ENCODE peak calls at places on chromosomes 11 and 22, in five cellular contexts. Y, L, F, N and T are unnamed samples.

GRCh38 chr22:38176170-38176741 is 5.4 kb downstream of the PLA2G6 start:
- DNase-seq in Y (peak; percentile 74), L (peak; percentile 98), F (no peak), N (peak; percentile 87), T (peak; percentile 95)

GRCh38 chr22:22887621-22888503 is at the start of gene IGLL5:
- DNase-seq in Y (no peak), L (no peak), F (no peak), N (no peak), T (no peak)

GRCh38 chr11:118277312-118277711 is 13.2 kb upstream of the MPZL2 start:
- DNase-seq in Y (no peak), L (peak; percentile 36), F (peak; percentile 44), N (no peak), T (no peak)

GRCh38 chr11:34613015-34613414 is 7.9 kb upstream of the EHF start:
- DNase-seq in Y (no peak), L (no peak), F (no peak), N (no peak), T (no peak)

GRCh38 chr11:111352935-111353695 is 26.0 kb downstream of the POU2AF1 start:
- DNase-seq in Y (no peak), L (no peak), F (no peak), N (peak; percentile 89), T (no peak)

GRCh38 chr11:304915-305833 is 2.4 kb upstream of the IFITM2 start:
- DNase-seq in Y (peak; percentile 64), L (peak; percentile 79), F (no peak), N (peak; percentile 88), T (peak; percentile 71)

GRCh38 chr11:12111482-12112149 is 1.2 kb downstream of the MICAL2 start:
- DNase-seq in Y (no peak), L (peak; percentile 46), F (no peak), N (peak; percentile 44), T (no peak)

GRCh38 chr11:66418168-66418985 is 2.5 kb upstream of the NPAS4 start:
- DNase-seq in Y (peak; percentile 94), L (peak; percentile 97), F (peak; percentile 48), N (peak; percentile 93), T (peak; percentile 82)

GRCh38 chr11:35419713-35420333 is 465 bp upstream of the SLC1A2 start:
- DNase-seq in Y (no peak), L (no peak), F (no peak), N (no peak), T (no peak)

GRCh38 chr22:42548597-42549328 is 5.0 kb upstream of the SERHL2 start:
- DNase-seq in Y (no peak), L (no peak), F (no peak), N (no peak), T (no peak)

GRCh38 chr22:42549329-42550060 is 4.3 kb upstream of the SERHL2 start:
- DNase-seq in Y (no peak), L (no peak), F (no peak), N (no peak), T (no peak)

GRCh38 chr22:42553475-42554361 is at the start of gene SERHL2:
- DNase-seq in Y (peak; percentile 92), L (peak; percentile 55), F (no peak), N (peak; percentile 89), T (peak; percentile 93)
- H3K4me3 ChIP-seq in Y (no peak within 1 kb of the TSS), L (peak within 1 kb of the TSS; percentile 72), F (no peak within 1 kb of the TSS), N (peak within 1 kb of the TSS; percentile 51), T (peak within 1 kb of the TSS; percentile 18)

DNA sequence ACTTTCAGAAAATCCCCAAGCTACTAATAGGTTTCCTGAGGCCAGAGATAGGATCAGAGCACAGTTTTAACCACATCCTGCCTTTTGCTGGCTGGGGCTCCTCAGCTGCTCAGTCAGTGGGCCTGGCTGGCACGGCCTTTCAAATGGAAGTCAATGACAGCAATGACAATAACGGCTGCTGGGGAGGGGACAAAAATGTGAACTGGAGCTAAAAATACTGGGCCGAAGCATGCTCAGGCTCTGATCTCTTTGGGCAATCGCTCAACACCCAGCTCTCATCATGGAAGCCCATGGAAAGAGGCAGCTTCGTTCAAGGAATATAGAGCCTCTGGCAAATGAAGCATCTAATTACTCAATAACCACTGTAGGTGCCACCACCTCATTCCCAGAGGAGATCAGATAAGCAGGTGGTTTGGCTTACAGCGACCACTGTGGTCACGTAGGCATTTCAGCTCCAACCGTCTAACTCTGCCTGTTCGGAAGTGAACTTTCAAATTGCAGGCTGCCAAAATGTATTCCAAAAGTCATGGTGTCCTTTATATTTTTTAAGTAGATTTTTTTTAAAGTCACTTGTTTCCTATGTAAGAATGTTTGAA is 14.3 kb downstream of the WT1 start:
- DNase-seq in Y (no peak), L (no peak), F (no peak), N (no peak), T (peak; percentile 70)
- TF ChIP-seq POLR2A in Y (no peak), L (no peak), F (no peak), N (no peak), T (no peak)

DNA sequence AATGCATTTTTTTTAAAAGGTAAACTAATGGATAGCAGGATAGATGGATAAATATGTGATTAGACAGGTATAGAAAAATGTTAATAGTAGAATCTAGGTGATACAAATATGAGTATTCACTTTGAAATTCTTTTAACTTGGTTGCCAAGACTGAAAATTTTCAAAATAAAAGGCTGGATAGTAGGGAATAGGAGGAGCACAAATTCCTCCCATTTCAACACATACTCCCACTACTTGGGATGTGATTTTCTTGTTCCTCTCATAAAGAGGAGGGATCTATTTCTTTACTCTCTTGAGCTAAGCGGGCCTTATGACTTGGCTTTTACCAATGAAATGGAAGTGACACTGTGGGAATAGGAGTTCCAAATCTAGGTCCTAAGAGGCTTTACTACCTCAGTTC is 35.9 kb downstream of the PIK3C2A start:
- DNase-seq in Y (no peak), L (peak; percentile 11), F (no peak), N (no peak), T (no peak)
- H3K27ac ChIP-seq in Y (no peak overlapping the region), L (peak overlapping the region; percentile 87), F (no peak overlapping the region), N (peak overlapping the region; percentile 41), T (no peak overlapping the region)

GRCh38 chr11:1747753-1748466 is 2.5 kb downstream of the IFITM10 start:
- DNase-seq in Y (peak; percentile 81), L (no peak), F (no peak), N (no peak), T (no peak)

GRCh38 chr11:1746516-1746931 is 3.9 kb downstream of the IFITM10 start:
- DNase-seq in Y (peak; percentile 87), L (no peak), F (no peak), N (no peak), T (no peak)

GRCh38 chr11:1745701-1746320 is 4.6 kb downstream of the IFITM10 start:
- DNase-seq in Y (no peak), L (no peak), F (no peak), N (no peak), T (no peak)

GRCh38 chr11:1748467-1749019 is 1.9 kb downstream of the IFITM10 start:
- DNase-seq in Y (no peak), L (no peak), F (no peak), N (no peak), T (no peak)

DNA sequence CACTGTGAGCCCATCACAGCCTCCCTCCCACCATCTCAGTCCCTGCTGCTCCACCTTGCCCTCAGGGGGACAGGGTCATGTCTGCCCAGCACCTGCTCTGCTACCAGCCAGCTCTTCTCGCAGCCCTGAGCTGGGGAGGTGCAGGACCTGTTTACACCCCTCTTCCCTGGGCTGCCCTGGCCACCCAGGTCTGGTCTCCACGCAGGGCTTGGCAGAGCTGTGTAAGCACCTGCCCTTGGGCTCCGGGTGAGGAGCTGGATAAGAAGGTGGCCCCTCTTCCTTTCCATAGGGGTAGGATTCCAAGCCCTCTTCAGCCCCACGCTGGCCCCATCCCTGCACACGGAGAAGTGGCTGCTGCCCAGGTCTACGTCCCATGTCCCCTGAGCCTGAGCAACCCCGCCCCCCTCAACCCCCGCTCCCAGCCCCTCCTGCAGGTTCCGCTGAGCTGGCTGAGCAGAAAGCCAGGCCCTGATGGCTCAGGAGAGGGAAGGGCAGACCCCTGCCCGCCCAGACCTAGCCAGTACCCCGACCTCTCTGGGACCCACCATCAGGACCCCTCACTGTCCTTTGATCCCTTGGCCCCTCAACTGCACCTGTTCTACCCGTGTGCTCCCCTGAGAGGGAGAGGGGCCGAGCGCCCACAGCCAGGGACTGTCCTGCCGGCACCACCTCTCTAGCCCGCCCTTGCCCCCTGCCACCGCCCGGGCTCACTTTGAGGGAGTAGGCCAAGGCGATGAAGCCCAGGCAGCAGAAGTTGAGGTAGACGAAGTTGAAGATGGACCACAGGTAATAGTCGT is 3.2 kb downstream of the IFITM10 start:
- DNase-seq in Y (peak; percentile 38), L (no peak), F (no peak), N (no peak), T (no peak)
- H3K4me3 ChIP-seq in Y (no peak overlapping the region), L (no peak overlapping the region), F (no peak overlapping the region), N (no peak overlapping the region), T (no peak overlapping the region)

GRCh38 chr22:20957118-20957690 is 9.9 kb upstream of the AIFM3 start:
- DNase-seq in Y (no peak), L (no peak), F (no peak), N (no peak), T (no peak)
- TF ChIP-seq POLR2A in Y (no peak), L (no peak), F (peak; percentile 19), N (no peak), T (no peak)

DNA sequence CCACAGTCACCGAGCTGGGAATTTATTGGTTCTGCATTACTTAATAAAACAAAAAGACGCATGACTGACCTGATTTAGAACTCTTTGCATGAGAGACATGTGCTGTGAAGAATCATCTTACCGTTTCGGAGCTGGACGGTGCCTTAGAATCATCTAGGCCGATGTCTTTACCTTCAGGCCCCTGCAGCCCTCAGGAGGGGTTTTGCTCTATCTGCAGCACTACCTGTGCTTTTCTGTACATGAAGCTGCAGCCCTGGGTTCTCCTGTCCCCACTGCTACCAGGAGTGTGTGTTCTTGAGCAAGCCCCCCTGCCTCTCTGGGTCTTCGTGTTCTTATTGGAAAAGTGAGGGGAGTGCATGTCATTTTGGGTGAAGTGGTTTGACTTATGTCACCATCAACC is 94.0 kb upstream of the OR4B1 start:
- DNase-seq in Y (no peak), L (no peak), F (no peak), N (no peak), T (no peak)
- H3K27ac ChIP-seq in Y (no peak overlapping the region), L (no peak overlapping the region), F (no peak overlapping the region), N (no peak overlapping the region), T (no peak overlapping the region)

DNA sequence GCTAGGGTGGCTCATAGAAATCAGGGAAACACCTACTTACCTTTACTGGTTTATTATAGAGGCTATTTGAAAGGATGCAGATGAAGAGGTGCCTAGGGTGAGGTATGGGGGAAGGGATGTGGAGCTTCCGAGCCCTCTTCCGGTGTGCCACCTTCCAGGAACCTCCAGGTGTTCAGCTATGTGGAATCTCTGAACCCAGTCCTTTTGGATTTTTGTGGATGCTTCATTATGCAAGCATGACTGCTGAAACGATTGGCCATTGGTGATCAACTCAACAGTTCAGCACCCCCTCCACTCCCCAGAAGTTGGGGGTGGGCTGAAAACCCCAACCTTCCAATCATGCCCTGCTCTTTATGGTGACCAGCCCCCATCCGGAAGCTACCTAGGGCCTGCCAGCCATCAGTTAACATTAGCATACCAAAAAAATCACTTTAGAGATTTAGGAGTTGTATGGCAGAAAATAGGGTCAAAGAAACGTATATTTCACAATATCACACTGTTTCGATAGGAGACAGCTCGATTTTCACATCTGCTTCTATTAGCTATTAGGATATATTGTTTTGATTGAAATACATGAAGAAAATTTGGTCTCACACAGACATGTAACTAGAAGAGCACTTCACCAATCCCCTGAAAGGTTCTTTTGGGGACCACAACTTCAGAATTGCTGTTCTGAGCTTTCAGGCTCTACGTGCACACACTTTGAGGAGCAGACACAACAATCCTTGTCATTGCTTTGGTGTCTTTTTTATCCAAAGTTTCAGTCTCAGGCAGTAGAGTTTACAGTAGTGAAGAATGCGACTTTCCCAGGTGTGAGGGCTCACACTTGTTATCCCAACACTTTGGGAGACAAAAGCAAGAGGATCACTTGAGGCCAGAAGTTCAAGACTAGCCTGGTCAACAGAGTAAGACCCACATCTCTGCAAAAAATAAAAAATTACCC is 3.3 kb upstream of the POLR2G start:
- DNase-seq in Y (no peak), L (no peak), F (no peak), N (no peak), T (no peak)
- H3K4me3 ChIP-seq in Y (no peak overlapping the region), L (no peak overlapping the region), F (no peak overlapping the region), N (no peak overlapping the region), T (no peak overlapping the region)